ENCODE peak calls at places on chromosomes 4 and X, in six cellular contexts. M is left ventricle myocardium inferior, Y is amygdala, G is SJSA1, W is NCI-H1417, A is B cell. E is an unnamed sample.

GRCh38 chr4:25703731-25704388 is 48.2 kb downstream of the SLC34A2 start:
- DNase-seq in Y (no peak), A (no peak), M (no peak), G (no peak), W (no peak), E (no peak)

GRCh38 chr4:2818351-2818939 is 25.2 kb upstream of the ADD1 start:
- DNase-seq in G (no peak), Y (no peak), W (peak; percentile 63), M (no peak), A (peak; percentile 66), E (no peak)

GRCh38 chrX:101417981-101418841 is 10.2 kb downstream of the HNRNPH2 start:
- DNase-seq in Y (peak; percentile 69), G (peak; percentile 53), A (peak; percentile 39), W (peak; percentile 79), M (peak; percentile 72), E (peak; percentile 71)

GRCh38 chrX:23953908-23954269 is 46.1 kb downstream of the CXorf58 start:
- DNase-seq in W (no peak), Y (no peak), M (no peak), G (no peak), A (no peak), E (peak; percentile 49)

GRCh38 chr4:107854326-107855030 is 29.7 kb downstream of the SGMS2 start:
- DNase-seq in Y (no peak), W (no peak), M (no peak), A (no peak), G (no peak), E (no peak)

GRCh38 chr4:145083891-145084640 is 13.9 kb downstream of the ANAPC10 start:
- DNase-seq in M (no peak), Y (no peak), G (no peak), W (no peak), A (no peak), E (no peak)

GRCh38 chr4:70958681-70959080 is 34.8 kb upstream of the DCK start:
- DNase-seq in Y (no peak), G (no peak), W (no peak), M (no peak), A (no peak), E (no peak)

GRCh38 chrX:38055170-38055847 is 49.0 kb downstream of the SYTL5 start:
- DNase-seq in W (no peak), M (no peak), A (no peak), Y (no peak), G (no peak), E (no peak)

GRCh38 chr4:179596621-179597020 is 2154.4 kb upstream of the AGA start:
- DNase-seq in Y (no peak), M (no peak), W (no peak), G (no peak), A (no peak), E (no peak)

GRCh38 chr4:115938764-115939443 is 825.5 kb upstream of the NDST4 start:
- DNase-seq in Y (no peak), M (no peak), W (no peak), A (no peak), G (no peak), E (no peak)

GRCh38 chr4:182768821-182769220 is 148.4 kb downstream of the DCTD start:
- DNase-seq in M (no peak), G (peak; percentile 69), Y (no peak), A (no peak), W (no peak), E (no peak)

GRCh38 chr4:88809561-88810219 is 112.1 kb upstream of the NAP1L5 start:
- DNase-seq in G (no peak), A (no peak), M (no peak), Y (no peak), W (no peak), E (no peak)

GRCh38 chrX:85922821-85923220 is 124.5 kb downstream of the CHM start:
- DNase-seq in Y (no peak), W (no peak), A (no peak), M (no peak), G (no peak), E (peak; percentile 16)

GRCh38 chrX:53251307-53251706 is 26.3 kb upstream of the KDM5C start:
- DNase-seq in W (no peak), Y (no peak), A (no peak), G (no peak), M (no peak), E (no peak)

GRCh38 chr4:54337007-54337406 is 107.9 kb downstream of the PDGFRA start:
- DNase-seq in G (no peak), M (no peak), A (no peak), Y (no peak), W (no peak), E (no peak)

GRCh38 chrX:86002076-86002896 is 45.1 kb downstream of the CHM start:
- DNase-seq in G (peak; percentile 67), M (no peak), Y (no peak), W (peak; percentile 43), A (no peak), E (peak; percentile 15)

E was measured in NB4.